ENCODE peak calls at places on chromosomes 2 and 18, in four cellular contexts. One of them, this sample, is unnamed.

GRCh38 chr18:51051105-51051712 is 21.2 kb downstream of the SMAD4 start:
- DNase-seq in heart right ventricle: no peak
- DNase-seq in PC-3: peak
- DNase-seq in AG04450: no peak
- DNase-seq in this sample: peak

GRCh38 chr2:96532641-96533291 is 3.8 kb upstream of the ARID5A start:
- DNase-seq in heart right ventricle: no peak
- DNase-seq in PC-3: no peak
- DNase-seq in AG04450: no peak
- DNase-seq in this sample: no peak

GRCh38 chr2:74632939-74633312 is 15.2 kb downstream of the M1AP start:
- DNase-seq in heart right ventricle: no peak
- DNase-seq in PC-3: no peak
- DNase-seq in AG04450: no peak
- DNase-seq in this sample: no peak

GRCh38 chr2:88329815-88330603 is 122.5 kb downstream of the FOXI3 start:
- DNase-seq in heart right ventricle: no peak
- DNase-seq in PC-3: peak
- DNase-seq in AG04450: no peak
- DNase-seq in this sample: peak

GRCh38 chr18:64132871-64133270 is 16.0 kb downstream of the LINC00305 start:
- DNase-seq in heart right ventricle: no peak
- DNase-seq in PC-3: no peak
- DNase-seq in AG04450: no peak
- DNase-seq in this sample: no peak

GRCh38 chr2:37773354-37773753 is 101.9 kb upstream of the CDC42EP3 start:
- DNase-seq in heart right ventricle: no peak
- DNase-seq in PC-3: no peak
- DNase-seq in AG04450: no peak
- DNase-seq in this sample: no peak

GRCh38 chr2:118266086-118266485 is 177.8 kb downstream of the INSIG2 start:
- DNase-seq in heart right ventricle: no peak
- DNase-seq in PC-3: peak
- DNase-seq in AG04450: no peak
- DNase-seq in this sample: no peak

GRCh38 chr2:13308989-13309388 is 592.3 kb downstream of the TRIB2 start:
- DNase-seq in heart right ventricle: no peak
- DNase-seq in PC-3: no peak
- DNase-seq in AG04450: no peak
- DNase-seq in this sample: peak

GRCh38 chr2:68742638-68743037 is 8.0 kb downstream of the ARHGAP25 start:
- DNase-seq in heart right ventricle: no peak
- DNase-seq in PC-3: no peak
- DNase-seq in AG04450: no peak
- DNase-seq in this sample: no peak

GRCh38 chr2:99725810-99726209 is 236.0 kb upstream of the REV1 start:
- DNase-seq in heart right ventricle: no peak
- DNase-seq in PC-3: peak
- DNase-seq in AG04450: no peak
- DNase-seq in this sample: no peak

GRCh38 chr2:45029215-45029614 is 20.0 kb upstream of the SIX2 start:
- DNase-seq in heart right ventricle: no peak
- DNase-seq in PC-3: no peak
- DNase-seq in AG04450: no peak
- DNase-seq in this sample: no peak

GRCh38 chr18:42045346-42045745 is 90.3 kb downstream of the PIK3C3 start:
- DNase-seq in heart right ventricle: no peak
- DNase-seq in PC-3: no peak
- DNase-seq in AG04450: no peak
- DNase-seq in this sample: peak

GRCh38 chr2:182393361-182393760 is 33.5 kb downstream of the PDE1A start:
- DNase-seq in heart right ventricle: no peak
- DNase-seq in PC-3: no peak
- DNase-seq in AG04450: no peak
- DNase-seq in this sample: no peak

GRCh38 chr2:97360202-97360601 is 229.5 kb downstream of the ANKRD36B start:
- DNase-seq in heart right ventricle: no peak
- DNase-seq in PC-3: peak
- DNase-seq in AG04450: no peak
- DNase-seq in this sample: no peak

GRCh38 chr2:119478188-119479065 is 45.9 kb downstream of the SCTR start:
- DNase-seq in heart right ventricle: no peak
- DNase-seq in PC-3: no peak
- DNase-seq in AG04450: no peak
- DNase-seq in this sample: no peak

GRCh38 chr18:5287854-5288253 is 7.7 kb downstream of the ZBTB14 start:
- DNase-seq in heart right ventricle: no peak
- DNase-seq in PC-3: no peak
- DNase-seq in AG04450: no peak
- DNase-seq in this sample: no peak

GRCh38 chr2:239316562-239317465 is 84.0 kb downstream of the HDAC4 start:
- DNase-seq in heart right ventricle: peak
- DNase-seq in PC-3: no peak
- DNase-seq in AG04450: no peak
- DNase-seq in this sample: peak

GRCh38 chr2:236749346-236749745 is 179.7 kb downstream of the ACKR3 start:
- DNase-seq in heart right ventricle: no peak
- DNase-seq in PC-3: peak
- DNase-seq in AG04450: no peak
- DNase-seq in this sample: peak

GRCh38 chr2:46315103-46315890 is 18.1 kb downstream of the EPAS1 start:
- DNase-seq in heart right ventricle: peak
- DNase-seq in PC-3: peak
- DNase-seq in AG04450: peak
- DNase-seq in this sample: peak

GRCh38 chr2:72826156-72826477 is 284 bp upstream of the EXOC6B start:
- DNase-seq in heart right ventricle: no peak
- DNase-seq in PC-3: no peak
- DNase-seq in AG04450: no peak
- DNase-seq in this sample: no peak

GRCh38 chr2:20618886-20619521 is 31.9 kb downstream of the HS1BP3 start:
- DNase-seq in heart right ventricle: no peak
- DNase-seq in PC-3: no peak
- DNase-seq in AG04450: no peak
- DNase-seq in this sample: no peak

GRCh38 chr2:71813315-71813714 is 334.3 kb downstream of the CYP26B1 start:
- DNase-seq in heart right ventricle: no peak
- DNase-seq in PC-3: no peak
- DNase-seq in AG04450: no peak
- DNase-seq in this sample: no peak

GRCh38 chr2:239261796-239262475 is 138.9 kb downstream of the HDAC4 start:
- DNase-seq in heart right ventricle: no peak
- DNase-seq in PC-3: no peak
- DNase-seq in AG04450: no peak
- DNase-seq in this sample: no peak

GRCh38 chr2:86142737-86143257 is 36.8 kb downstream of the PTCD3 start:
- DNase-seq in heart right ventricle: no peak
- DNase-seq in PC-3: no peak
- DNase-seq in AG04450: no peak
- DNase-seq in this sample: no peak

GRCh38 chr2:206442854-206443734 is at the start of gene ADAM23:
- DNase-seq in heart right ventricle: peak
- DNase-seq in PC-3: peak
- DNase-seq in AG04450: no peak
- DNase-seq in this sample: no peak

GRCh38 chr2:181790716-181791649 is 100.5 kb upstream of the ITPRID2 start:
- DNase-seq in heart right ventricle: no peak
- DNase-seq in PC-3: peak
- DNase-seq in AG04450: peak
- DNase-seq in this sample: peak

GRCh38 chr2:102618452-102619413 is 620 bp upstream of the SLC9A2 start:
- DNase-seq in heart right ventricle: peak
- DNase-seq in PC-3: peak
- DNase-seq in AG04450: no peak
- DNase-seq in this sample: no peak

GRCh38 chr2:99066602-99067001 is 74.9 kb upstream of the C2orf15 start:
- DNase-seq in heart right ventricle: no peak
- DNase-seq in PC-3: peak
- DNase-seq in AG04450: peak
- DNase-seq in this sample: peak

GRCh38 chr2:69017080-69017479 is 4.1 kb downstream of the ANTXR1 start:
- DNase-seq in heart right ventricle: no peak
- DNase-seq in PC-3: peak
- DNase-seq in AG04450: no peak
- DNase-seq in this sample: no peak

GRCh38 chr18:76454429-76454828 is 40.6 kb downstream of the ZNF516 start:
- DNase-seq in heart right ventricle: no peak
- DNase-seq in PC-3: no peak
- DNase-seq in AG04450: peak
- DNase-seq in this sample: no peak

GRCh38 chr18:24396082-24396623 is 1.5 kb downstream of the OSBPL1A start:
- DNase-seq in heart right ventricle: no peak
- DNase-seq in PC-3: no peak
- DNase-seq in AG04450: no peak
- DNase-seq in this sample: no peak

GRCh38 chr2:79832540-79833234 is 319.8 kb downstream of the CTNNA2 start:
- DNase-seq in heart right ventricle: no peak
- DNase-seq in PC-3: no peak
- DNase-seq in AG04450: no peak
- DNase-seq in this sample: peak

GRCh38 chr2:58921676-58922075 is 680.6 kb upstream of the FANCL start:
- DNase-seq in heart right ventricle: no peak
- DNase-seq in PC-3: no peak
- DNase-seq in AG04450: no peak
- DNase-seq in this sample: no peak

GRCh38 chr2:188437537-188437936 is 145.9 kb downstream of the GULP1 start:
- DNase-seq in heart right ventricle: no peak
- DNase-seq in PC-3: no peak
- DNase-seq in AG04450: no peak
- DNase-seq in this sample: no peak

GRCh38 chr2:160952462-160952861 is 207.8 kb upstream of the TANK start:
- DNase-seq in heart right ventricle: peak
- DNase-seq in PC-3: no peak
- DNase-seq in AG04450: peak
- DNase-seq in this sample: no peak

GRCh38 chr18:24918257-24918656 is 433.7 kb downstream of the ZNF521 start:
- DNase-seq in heart right ventricle: no peak
- DNase-seq in PC-3: no peak
- DNase-seq in AG04450: no peak
- DNase-seq in this sample: no peak

GRCh38 chr2:33377048-33377447 is 99.4 kb upstream of the RASGRP3 start:
- DNase-seq in heart right ventricle: peak
- DNase-seq in PC-3: no peak
- DNase-seq in AG04450: no peak
- DNase-seq in this sample: no peak

GRCh38 chr2:144515425-144515693 is 4.6 kb downstream of the ZEB2 start:
- DNase-seq in heart right ventricle: no peak
- DNase-seq in PC-3: no peak
- DNase-seq in AG04450: no peak
- DNase-seq in this sample: no peak

GRCh38 chr2:144515694-144516416 is 4.1 kb downstream of the ZEB2 start:
- DNase-seq in heart right ventricle: peak
- DNase-seq in PC-3: no peak
- DNase-seq in AG04450: no peak
- DNase-seq in this sample: no peak

GRCh38 chr2:144517825-144518699 is 1.9 kb downstream of the ZEB2 start:
- DNase-seq in heart right ventricle: no peak
- DNase-seq in PC-3: peak
- DNase-seq in AG04450: no peak
- DNase-seq in this sample: no peak

GRCh38 chr2:144516981-144517824 is 2.7 kb downstream of the ZEB2 start:
- DNase-seq in heart right ventricle: peak
- DNase-seq in PC-3: peak
- DNase-seq in AG04450: peak
- DNase-seq in this sample: peak

DNA sequence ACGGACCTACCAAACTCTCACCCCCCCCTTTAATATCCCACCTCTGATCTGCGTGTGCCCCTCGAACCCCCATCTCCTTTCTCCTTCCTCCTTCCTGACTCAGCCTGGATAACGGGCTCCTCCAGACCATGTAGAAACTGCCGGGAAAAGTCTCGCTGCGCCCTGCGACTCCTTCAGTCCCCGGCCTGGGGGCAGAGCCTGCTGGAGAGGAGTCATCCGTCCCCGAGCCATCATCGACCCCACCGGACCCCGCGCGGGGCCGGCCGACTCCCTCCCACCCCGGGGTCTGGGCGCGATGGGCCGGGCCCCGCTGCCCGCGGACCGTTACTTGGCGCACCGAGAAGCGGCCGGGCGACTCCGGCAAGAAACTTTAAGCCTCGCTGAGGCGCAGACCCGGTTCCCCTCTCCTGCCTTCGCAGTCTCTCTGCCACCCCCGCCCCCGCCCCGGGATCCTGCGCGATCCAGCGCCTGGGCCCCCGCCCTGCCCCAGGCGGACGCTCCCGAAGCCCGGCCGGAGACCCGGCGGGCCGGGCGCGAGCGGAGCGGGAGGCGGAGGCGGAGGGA is 3.4 kb downstream of the ZEB2 start:
- DNase-seq in heart right ventricle: peak
- DNase-seq in PC-3: no peak
- DNase-seq in AG04450: no peak
- DNase-seq in this sample: no peak
- H3K4me3 ChIP-seq in heart right ventricle: peak
- H3K4me3 ChIP-seq in PC-3: no peak
- H3K4me3 ChIP-seq in AG04450: peak
- H3K4me3 ChIP-seq in this sample: no peak

GRCh38 chr2:202031261-202031986 is 2.2 kb upstream of the FZD7 start:
- DNase-seq in heart right ventricle: no peak
- DNase-seq in PC-3: no peak
- DNase-seq in AG04450: no peak
- DNase-seq in this sample: no peak
- H3K4me3 ChIP-seq in heart right ventricle: no peak
- H3K4me3 ChIP-seq in PC-3: no peak
- H3K4me3 ChIP-seq in AG04450: peak
- H3K4me3 ChIP-seq in this sample: no peak

GRCh38 chr2:2765839-2766495 is 434.9 kb upstream of the MYT1L start:
- DNase-seq in heart right ventricle: no peak
- DNase-seq in PC-3: no peak
- DNase-seq in AG04450: no peak
- DNase-seq in this sample: no peak

GRCh38 chr2:2768476-2768875 is 437.4 kb upstream of the MYT1L start:
- DNase-seq in heart right ventricle: no peak
- DNase-seq in PC-3: no peak
- DNase-seq in AG04450: no peak
- DNase-seq in this sample: no peak

GRCh38 chr2:2771721-2772411 is 440.8 kb upstream of the MYT1L start:
- DNase-seq in heart right ventricle: no peak
- DNase-seq in PC-3: no peak
- DNase-seq in AG04450: no peak
- DNase-seq in this sample: no peak

GRCh38 chr2:2767837-2768236 is 436.8 kb upstream of the MYT1L start:
- DNase-seq in heart right ventricle: no peak
- DNase-seq in PC-3: no peak
- DNase-seq in AG04450: no peak
- DNase-seq in this sample: no peak

GRCh38 chr2:2769481-2770431 is 438.7 kb upstream of the MYT1L start:
- DNase-seq in heart right ventricle: peak
- DNase-seq in PC-3: no peak
- DNase-seq in AG04450: no peak
- DNase-seq in this sample: no peak
- H3K4me3 ChIP-seq in heart right ventricle: no peak
- H3K4me3 ChIP-seq in PC-3: no peak
- H3K4me3 ChIP-seq in AG04450: no peak
- H3K4me3 ChIP-seq in this sample: no peak

GRCh38 chr2:174120346-174120745 is 128.0 kb downstream of the OLA1 start:
- DNase-seq in heart right ventricle: no peak
- DNase-seq in PC-3: peak
- DNase-seq in AG04450: no peak
- DNase-seq in this sample: peak
- H3K4me3 ChIP-seq in heart right ventricle: no peak
- H3K4me3 ChIP-seq in PC-3: peak
- H3K4me3 ChIP-seq in AG04450: no peak
- H3K4me3 ChIP-seq in this sample: no peak

GRCh38 chr2:208251098-208251497 is 3.8 kb downstream of the IDH1 start:
- DNase-seq in heart right ventricle: no peak
- DNase-seq in PC-3: no peak
- DNase-seq in AG04450: no peak
- DNase-seq in this sample: no peak
- H3K4me3 ChIP-seq in heart right ventricle: no peak
- H3K4me3 ChIP-seq in PC-3: no peak
- H3K4me3 ChIP-seq in AG04450: no peak
- H3K4me3 ChIP-seq in this sample: no peak

This sample was measured in bronchial epithelial cell.